ENCODE peak calls at places on chromosomes 5 and 9, in eight cellular contexts. T is thyroid gland, J is HepG2, H is H54, R is prostate gland, X is sigmoid colon, M is spleen, F is heart left ventricle. D is an unnamed sample.

GRCh38 chr9:76658510-76659231 is 105.6 kb upstream of the PCA3 start:
- DNase-seq in T (no peak), J (peak), H (no peak), R (no peak), X (no peak), M (no peak), F (no peak), D (peak)

GRCh38 chr9:129237195-129237611 is 59.1 kb upstream of the IER5L start:
- DNase-seq in T (no peak), J (no peak), H (peak), R (no peak), X (no peak), M (peak), F (no peak), D (no peak)

GRCh38 chr9:99016681-99017387 is 73.1 kb downstream of the COL15A1 start:
- DNase-seq in T (peak), J (no peak), H (no peak), R (no peak), X (no peak), M (no peak), F (no peak), D (no peak)

GRCh38 chr5:52710310-52710971 is 77.3 kb upstream of the ITGA1 start:
- DNase-seq in T (no peak), J (no peak), H (no peak), R (no peak), X (no peak), M (no peak), F (no peak), D (no peak)

GRCh38 chr5:167814828-167815227 is 476.6 kb upstream of the WWC1 start:
- DNase-seq in T (no peak), J (no peak), H (peak), R (no peak), X (no peak), M (no peak), F (no peak), D (no peak)

GRCh38 chr9:12884736-12885395 is 110.0 kb downstream of the LURAP1L start:
- DNase-seq in T (no peak), J (peak), H (peak), R (no peak), X (no peak), M (no peak), F (no peak), D (no peak)

GRCh38 chr5:86968311-86968753 is 299.4 kb upstream of the RASA1 start:
- DNase-seq in T (peak), J (peak), H (no peak), R (no peak), X (no peak), M (no peak), F (peak), D (peak)

GRCh38 chr9:127729522-127730256 is 5.4 kb downstream of the TOR2A start:
- DNase-seq in T (no peak), J (peak), H (no peak), R (no peak), X (no peak), M (no peak), F (no peak), D (no peak)

GRCh38 chr9:87259543-87259942 is 238.1 kb upstream of the DAPK1 start:
- DNase-seq in T (no peak), J (no peak), H (no peak), R (no peak), X (no peak), M (no peak), F (no peak), D (no peak)

GRCh38 chr5:112492291-112492690 is 73.2 kb upstream of the EPB41L4A start:
- DNase-seq in T (peak), J (peak), H (peak), R (no peak), X (no peak), M (no peak), F (no peak), D (peak)

GRCh38 chr5:143908959-143909358 is 97.0 kb downstream of the HMHB1 start:
- DNase-seq in T (no peak), J (no peak), H (no peak), R (no peak), X (no peak), M (no peak), F (no peak), D (no peak)

GRCh38 chr9:19231126-19232035 is 888 bp downstream of the DENND4C start:
- DNase-seq in T (no peak), J (no peak), H (peak), R (peak), X (peak), M (peak), F (no peak), D (peak)

DNA sequence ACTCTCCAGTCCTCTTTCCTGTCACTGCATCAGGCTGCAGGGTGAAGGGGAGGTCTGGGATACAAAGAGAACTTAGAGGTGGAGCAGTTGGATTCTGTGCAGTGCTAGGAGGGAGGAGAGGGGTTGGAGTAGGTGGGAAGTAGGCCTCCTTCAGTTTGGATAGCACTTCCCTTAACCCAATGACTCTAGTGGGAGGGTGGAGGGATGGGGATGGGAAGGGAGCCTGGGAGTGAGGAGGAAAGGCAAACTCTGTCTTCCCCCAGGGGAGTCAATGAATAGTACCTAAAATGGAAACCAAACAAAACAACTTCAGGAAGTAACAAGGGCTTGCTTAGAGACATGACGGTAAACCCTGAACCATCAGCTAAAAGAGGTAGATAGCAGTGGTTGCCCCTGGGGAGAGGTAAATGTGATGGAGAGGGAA is 30.7 kb downstream of the GSN start:
- DNase-seq in T (no peak), J (peak), H (no peak), R (no peak), X (peak), M (no peak), F (peak), D (no peak)
- TF ChIP-seq POLR2A in T (no peak), J (no peak), H (no peak), R (no peak), X (no peak), M (no peak), F (no peak), D (no peak)

GRCh38 chr9:130692365-130692764 is 1.2 kb upstream of the EXOSC2 start:
- DNase-seq in T (peak), J (no peak), H (no peak), R (no peak), X (no peak), M (peak), F (no peak), D (peak)

GRCh38 chr9:130693101-130693425 is 517 bp upstream of the EXOSC2 start:
- DNase-seq in T (no peak), J (no peak), H (no peak), R (no peak), X (no peak), M (no peak), F (no peak), D (no peak)

GRCh38 chr9:130696139-130696650 is 2.6 kb downstream of the EXOSC2 start:
- DNase-seq in T (no peak), J (no peak), H (no peak), R (no peak), X (no peak), M (no peak), F (no peak), D (no peak)

GRCh38 chr9:130694205-130694604 is 625 bp downstream of the EXOSC2 start:
- DNase-seq in T (no peak), J (no peak), H (no peak), R (no peak), X (no peak), M (no peak), F (no peak), D (peak)

GRCh38 chr9:130693426-130694191 is at the start of gene EXOSC2:
- DNase-seq in T (peak), J (peak), H (peak), R (peak), X (peak), M (peak), F (peak), D (peak)
- TF ChIP-seq POLR2A in T (peak), J (peak), H (peak), R (peak), X (peak), M (no peak), F (peak), D (peak)

GRCh38 chr5:177022386-177023246 is at the start of gene ZNF346:
- DNase-seq in T (peak), J (peak), H (peak), R (peak), X (peak), M (peak), F (peak), D (peak)
- TF ChIP-seq POLR2A in T (peak), J (peak), H (peak), R (peak), X (no peak), M (no peak), F (peak), D (peak)

GRCh38 chr5:43833966-43834365 is 231.0 kb downstream of the NNT start:
- DNase-seq in T (no peak), J (no peak), H (no peak), R (no peak), X (no peak), M (no peak), F (no peak), D (no peak)
- TF ChIP-seq POLR2A in T (no peak), J (no peak), H (no peak), R (no peak), X (no peak), M (no peak), F (no peak), D (no peak)

DNA sequence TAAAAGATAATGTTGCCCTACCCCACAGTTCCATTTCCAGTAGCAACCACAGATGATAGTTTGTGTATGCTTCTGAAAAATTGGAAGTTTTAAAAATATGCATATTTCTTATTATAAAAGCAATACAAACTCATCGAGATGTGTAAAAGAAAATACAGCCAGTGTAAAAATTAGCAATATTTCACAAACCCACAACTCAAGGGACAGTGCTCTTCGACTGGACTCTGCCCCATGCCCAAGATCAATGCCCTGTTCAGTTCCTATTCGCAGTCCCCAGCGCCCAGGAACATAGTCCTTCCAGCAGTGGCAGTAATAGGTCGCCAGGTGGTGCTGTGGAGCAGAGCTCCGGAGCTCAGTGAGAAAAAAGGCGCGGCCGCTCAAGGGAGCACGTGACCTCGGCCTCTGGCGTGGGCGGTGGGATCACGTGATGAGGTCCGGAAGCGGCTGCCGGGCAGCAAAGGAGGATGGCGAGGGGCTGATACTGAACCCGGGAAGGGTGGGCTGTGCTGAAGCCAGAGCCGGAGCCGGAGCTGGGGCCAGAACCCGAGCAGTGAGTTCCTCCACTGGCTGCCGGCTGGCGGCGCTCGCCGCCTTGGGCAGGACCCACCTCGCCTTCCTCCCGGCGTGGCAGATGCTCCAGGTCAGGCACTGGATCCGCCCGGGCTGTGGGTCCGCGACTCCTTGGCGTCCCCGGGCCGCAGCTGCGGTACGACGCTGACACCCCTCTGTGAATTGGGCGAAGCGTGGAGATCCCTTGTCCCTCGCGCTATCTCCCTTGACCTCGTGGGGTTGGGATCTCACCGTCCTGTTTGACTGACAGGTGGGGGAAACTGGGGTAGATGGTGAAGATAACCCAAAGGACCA is at the start of gene SLC36A1:
- DNase-seq in T (peak), J (peak), H (peak), R (peak), X (peak), M (peak), F (peak), D (peak)
- TF ChIP-seq POLR2A in T (no peak), J (peak), H (peak), R (peak), X (peak), M (no peak), F (peak), D (peak)

DNA sequence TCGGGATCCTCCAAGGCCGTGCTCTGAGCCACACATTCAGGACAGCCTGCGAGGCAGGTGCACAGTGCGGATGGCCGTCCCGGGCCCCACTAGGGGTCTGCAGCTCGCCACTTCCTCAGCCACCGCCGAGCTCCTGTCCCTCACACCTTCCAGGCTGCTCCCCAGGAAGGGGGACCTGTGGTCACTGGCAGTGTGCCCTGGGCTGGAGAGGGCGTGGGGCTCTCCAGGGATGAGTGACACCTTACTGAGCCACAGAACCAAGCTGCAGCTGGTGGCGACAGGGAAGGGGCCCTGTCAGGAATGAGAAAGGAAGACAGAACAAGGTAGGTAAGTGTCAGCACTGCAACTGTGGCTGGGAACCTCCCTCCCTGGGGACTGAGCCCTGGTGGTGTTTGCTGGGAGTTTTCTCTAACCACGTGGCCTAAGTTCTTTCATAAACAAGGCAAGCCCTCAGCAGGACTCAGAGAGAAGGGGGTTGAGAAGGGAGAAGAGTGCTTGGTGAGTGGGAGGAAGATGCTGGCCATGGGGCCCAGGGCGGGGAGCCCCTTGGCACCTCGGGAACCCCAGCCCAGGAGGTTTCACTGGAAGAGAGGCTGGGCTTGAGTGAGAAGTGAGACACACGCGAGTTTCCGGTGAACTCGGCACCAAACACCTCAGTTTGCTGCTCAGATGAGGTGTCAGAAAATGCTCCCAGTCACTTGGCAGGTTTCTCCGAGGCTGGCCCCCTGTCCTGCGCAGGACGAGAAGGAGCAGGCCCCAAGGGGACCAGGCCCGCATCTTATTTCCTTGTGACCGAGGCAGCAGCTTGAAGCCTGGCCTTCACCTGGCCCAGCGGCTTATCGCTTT is 5.2 kb downstream of the IL13 start:
- DNase-seq in T (no peak), J (peak), H (no peak), R (no peak), X (no peak), M (peak), F (no peak), D (peak)
- TF ChIP-seq POLR2A in T (no peak), J (no peak), H (no peak), R (no peak), X (no peak), M (no peak), F (no peak), D (no peak)

GRCh38 chr9:34517185-34517584 is 5.6 kb downstream of the ENHO start:
- DNase-seq in T (no peak), J (no peak), H (no peak), R (no peak), X (peak), M (no peak), F (no peak), D (no peak)
- TF ChIP-seq POLR2A in T (no peak), J (no peak), H (no peak), R (no peak), X (no peak), M (no peak), F (no peak), D (no peak)

GRCh38 chr5:95822408-95823240 is at the start of gene GLRX:
- DNase-seq in T (peak), J (peak), H (peak), R (peak), X (peak), M (peak), F (peak), D (peak)
- TF ChIP-seq POLR2A in T (peak), J (peak), H (no peak), R (peak), X (peak), M (no peak), F (peak), D (peak)

D was measured in erythroblast.